ENCODE peak calls at places on chromosomes 13 and 19, in six cellular contexts. J is K562, F is GM12891, M is HepG2, G is GM12878, I is H1. A is an unnamed sample.

GRCh38 chr19:40403262-40403984 is 9.8 kb downstream of the PRX start:
- DNase-seq in J (peak; percentile 97), F (peak; percentile 92), M (peak; percentile 84), G (peak; percentile 69), I (peak; percentile 100), A (peak; percentile 95)

GRCh38 chr13:27839809-27840467 is 47.7 kb downstream of the GSX1 start:
- DNase-seq in J (no peak), F (no peak), M (no peak), G (no peak), I (no peak), A (no peak)

GRCh38 chr13:101178394-101178793 is 237.9 kb downstream of the NALCN start:
- DNase-seq in J (no peak), F (no peak), M (no peak), G (no peak), I (no peak), A (no peak)

GRCh38 chr13:100789481-100789880 is 114.9 kb upstream of the TMTC4 start:
- DNase-seq in J (no peak), F (no peak), M (peak; percentile 20), G (no peak), I (no peak), A (no peak)

GRCh38 chr19:48934837-48935236 is 1.3 kb downstream of the DHDH start:
- DNase-seq in J (no peak), F (no peak), M (peak; percentile 29), G (no peak), I (peak; percentile 57), A (no peak)

GRCh38 chr13:50584856-50585580 is 258.5 kb downstream of the DLEU7 start:
- DNase-seq in J (no peak), F (no peak), M (no peak), G (no peak), I (no peak), A (no peak)

GRCh38 chr13:76939215-76939614 is 9.1 kb upstream of the ACOD1 start:
- DNase-seq in J (no peak), F (no peak), M (no peak), G (no peak), I (no peak), A (no peak)

GRCh38 chr13:47256618-47257017 is 359.8 kb upstream of the HTR2A start:
- DNase-seq in J (no peak), F (no peak), M (no peak), G (no peak), I (no peak), A (no peak)

GRCh38 chr13:45219938-45220375 is 19.1 kb upstream of the KCTD4 start:
- DNase-seq in J (no peak), F (no peak), M (no peak), G (no peak), I (no peak), A (no peak)

GRCh38 chr13:99501135-99501951 is at the start of gene TM9SF2:
- DNase-seq in J (peak; percentile 95), F (peak; percentile 72), M (peak; percentile 92), G (peak; percentile 90), I (peak; percentile 100), A (peak; percentile 77)
- TF ChIP-seq POLR2A in J (peak; percentile 80), F (peak; percentile 67), M (peak; percentile 61), G (peak; percentile 77), I (peak; percentile 63), A (no peak)

GRCh38 chr13:22761709-22762108 is 419.1 kb upstream of the SGCG start:
- DNase-seq in J (no peak), F (no peak), M (no peak), G (no peak), I (no peak), A (no peak)

GRCh38 chr13:22758245-22758644 is 422.5 kb upstream of the SGCG start:
- DNase-seq in J (no peak), F (no peak), M (no peak), G (no peak), I (no peak), A (no peak)

DNA sequence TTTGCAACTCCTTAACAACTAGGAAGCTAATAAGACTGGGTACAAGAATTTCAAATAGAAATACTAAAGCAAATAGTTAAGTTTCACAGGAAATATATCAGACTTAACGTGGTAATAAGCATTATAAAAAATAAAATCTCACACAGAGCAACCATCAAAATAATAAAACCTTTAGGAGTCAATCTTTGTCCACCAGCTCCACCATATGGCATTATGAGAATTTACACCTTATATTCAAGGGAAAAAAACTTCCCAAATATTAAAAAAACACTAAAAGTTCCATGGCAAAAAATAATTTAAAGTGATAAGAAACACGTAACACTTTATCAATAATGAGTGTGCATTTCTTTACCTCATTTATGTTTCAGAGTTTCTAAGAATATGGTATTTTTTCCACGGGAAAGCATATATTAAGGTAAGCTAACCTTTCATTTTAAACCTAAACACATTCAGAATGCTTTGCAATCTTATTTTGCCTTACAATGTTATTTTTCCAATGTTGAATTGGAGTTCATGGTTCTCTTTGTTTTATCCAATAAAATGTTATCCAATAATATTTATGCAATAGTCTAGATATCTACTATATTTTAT is 423.2 kb upstream of the SGCG start:
- DNase-seq in J (peak; percentile 9), F (no peak), M (no peak), G (no peak), I (no peak), A (no peak)
- TF ChIP-seq TAF1 in J (no peak), F (no peak), M (no peak), G (no peak), I (no peak), A (no peak)

GRCh38 chr19:10338940-10339339 is 484 bp downstream of the ICAM3 start:
- DNase-seq in J (no peak), F (no peak), M (no peak), G (no peak), I (no peak), A (peak; percentile 12)

GRCh38 chr19:10339977-10340376 is 553 bp upstream of the ICAM3 start:
- DNase-seq in J (no peak), F (no peak), M (no peak), G (no peak), I (no peak), A (no peak)

GRCh38 chr19:10335149-10336053 is 2.1 kb upstream of the RAVER1 start:
- DNase-seq in J (no peak), F (no peak), M (no peak), G (no peak), I (peak; percentile 61), A (peak; percentile 5)

GRCh38 chr19:10343495-10343894 is 4.1 kb upstream of the ICAM3 start:
- DNase-seq in J (no peak), F (no peak), M (no peak), G (no peak), I (no peak), A (no peak)

GRCh38 chr19:10339380-10339960 is at the start of gene ICAM3:
- DNase-seq in J (no peak), F (peak; percentile 72), M (no peak), G (peak; percentile 43), I (peak; percentile 64), A (peak; percentile 73)
- TF ChIP-seq POLR2AphosphoS5 in J (no peak), F (no peak), M (no peak), G (peak; percentile 76), I (no peak), A (peak; percentile 74)

GRCh38 chr19:56372281-56372680 is 21.1 kb downstream of the ZNF582 start:
- DNase-seq in J (no peak), F (no peak), M (no peak), G (no peak), I (no peak), A (no peak)

GRCh38 chr19:56369886-56370676 is 23.3 kb downstream of the ZNF582 start:
- DNase-seq in J (no peak), F (no peak), M (no peak), G (no peak), I (no peak), A (no peak)

DNA sequence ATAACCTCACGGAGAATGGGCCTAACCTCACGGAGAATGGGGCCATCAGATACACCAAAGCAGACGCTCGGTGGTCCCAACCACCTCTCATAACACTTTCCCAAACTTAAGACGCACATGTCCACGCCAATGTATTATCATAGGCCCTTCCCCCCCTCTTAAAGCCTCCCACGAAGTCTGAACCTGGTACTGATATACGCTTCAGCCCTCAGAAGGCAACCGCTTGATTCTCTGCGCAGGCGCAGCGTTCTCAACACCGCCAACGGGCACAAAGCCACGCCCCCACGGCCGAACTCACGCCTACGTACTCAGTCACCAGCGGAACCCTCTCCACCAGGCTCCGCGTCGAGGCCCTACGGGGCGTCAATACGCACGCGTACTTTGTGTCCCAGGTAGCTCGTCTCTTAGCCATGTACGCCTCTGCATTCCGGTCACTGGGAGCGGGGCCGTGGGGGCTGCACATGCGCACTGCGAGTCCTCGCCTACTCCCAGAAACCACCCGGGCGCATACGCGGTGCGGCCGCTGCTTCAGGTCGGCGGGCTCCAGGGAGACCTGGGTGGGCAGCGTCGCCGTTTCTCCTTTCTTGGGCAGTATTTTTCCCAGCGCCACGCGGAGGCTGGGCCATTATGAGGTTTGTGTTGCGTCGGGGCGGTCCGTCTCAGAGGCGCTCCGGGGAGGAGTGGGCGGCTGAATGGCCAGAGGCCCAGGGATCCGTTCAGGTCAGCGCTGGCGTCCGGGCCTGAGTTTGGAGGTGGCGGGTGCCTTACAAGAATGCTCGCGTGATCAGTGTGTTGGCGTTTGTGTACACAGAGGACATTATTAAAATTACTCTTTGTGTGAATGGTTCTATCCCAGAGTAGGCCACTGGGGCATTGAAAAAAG is 25.3 kb downstream of the ZNF582 start:
- DNase-seq in J (peak; percentile 96), F (peak; percentile 58), M (peak; percentile 93), G (peak; percentile 40), I (peak; percentile 96), A (peak; percentile 50)
- TF ChIP-seq POLR2A in J (peak; percentile 89), F (peak; percentile 37), M (peak; percentile 39), G (peak; percentile 65), I (peak; percentile 75), A (peak; percentile 57)

GRCh38 chr13:35388979-35389378 is 87.5 kb downstream of the MAB21L1 start:
- DNase-seq in J (no peak), F (no peak), M (no peak), G (no peak), I (no peak), A (no peak)

GRCh38 chr13:35392768-35393167 is 83.7 kb downstream of the MAB21L1 start:
- DNase-seq in J (no peak), F (no peak), M (no peak), G (no peak), I (no peak), A (no peak)

GRCh38 chr13:35389535-35389934 is 87.0 kb downstream of the MAB21L1 start:
- DNase-seq in J (no peak), F (no peak), M (no peak), G (no peak), I (no peak), A (no peak)

GRCh38 chr13:35393886-35394285 is 82.6 kb downstream of the MAB21L1 start:
- DNase-seq in J (no peak), F (no peak), M (no peak), G (no peak), I (no peak), A (no peak)

DNA sequence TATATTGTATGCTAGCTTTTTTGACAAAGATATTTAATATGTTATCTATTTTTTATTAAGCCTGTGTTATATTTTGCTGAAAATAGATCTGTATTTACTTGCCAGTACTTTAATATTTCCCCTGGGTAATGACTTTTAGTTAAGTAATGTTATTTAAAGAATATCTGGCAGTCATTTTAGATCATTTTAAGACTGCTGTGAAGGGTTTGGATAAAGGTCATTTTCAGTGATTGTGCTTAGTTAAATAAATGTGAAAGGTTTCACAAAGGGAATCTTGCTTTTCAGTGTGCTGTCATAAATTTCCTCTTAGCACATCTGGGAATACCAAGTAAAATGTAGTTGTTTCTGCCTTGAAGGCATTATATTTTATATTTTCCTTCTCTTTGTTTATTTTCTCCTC is 88.0 kb downstream of the MAB21L1 start:
- DNase-seq in J (no peak), F (no peak), M (no peak), G (no peak), I (no peak), A (no peak)
- TF ChIP-seq TAF1 in J (no peak), F (no peak), M (no peak), G (no peak), I (no peak), A (no peak)

A was measured in GM12892.